ENCODE peak calls at places on chromosomes 7 and 10, in four cellular contexts. N is A549, B is GM12878, I is K562. M is an unnamed sample.

GRCh38 chr7:127760436-127761031 is 108.5 kb downstream of the SND1 start:
- DNase-seq in N (no peak), B (no peak), I (no peak), M (no peak)

GRCh38 chr10:28853195-28853594 is 175.9 kb downstream of the BAMBI start:
- DNase-seq in N (no peak), B (no peak), I (no peak), M (no peak)

GRCh38 chr10:34016541-34016940 is 682.1 kb upstream of the NRP1 start:
- DNase-seq in N (no peak), B (no peak), I (no peak), M (no peak)

GRCh38 chr10:24849051-24849450 is 103.4 kb downstream of the PRTFDC1 start:
- DNase-seq in N (no peak), B (no peak), I (no peak), M (no peak)

GRCh38 chr10:28676968-28677888 is at the start of gene BAMBI:
- DNase-seq in N (peak), B (no peak), I (peak), M (peak)

GRCh38 chr10:450463-450862 is 239.0 kb downstream of the DIP2C start:
- DNase-seq in N (no peak), B (no peak), I (no peak), M (no peak)

GRCh38 chr10:79070611-79071534 is 2.1 kb downstream of the ZMIZ1 start:
- DNase-seq in N (peak), B (no peak), I (no peak), M (peak)

GRCh38 chr10:53839437-53840039 is 961.5 kb downstream of the PCDH15 start:
- DNase-seq in N (no peak), B (no peak), I (no peak), M (peak)

GRCh38 chr10:121928528-121928884 is 675 bp upstream of the ATE1 start:
- DNase-seq in N (no peak), B (no peak), I (no peak), M (no peak)

GRCh38 chr10:124225468-124226270 is 132.3 kb upstream of the CHST15 start:
- DNase-seq in N (no peak), B (no peak), I (no peak), M (no peak)

GRCh38 chr10:3893904-3894563 is 109.0 kb upstream of the KLF6 start:
- DNase-seq in N (no peak), B (no peak), I (no peak), M (no peak)

GRCh38 chr10:119450606-119451304 is 91.8 kb downstream of the RGS10 start:
- DNase-seq in N (no peak), B (no peak), I (no peak), M (no peak)

GRCh38 chr7:73831656-73832579 is 1.1 kb downstream of the CLDN4 start:
- DNase-seq in N (no peak), B (no peak), I (no peak), M (peak)

GRCh38 chr10:29849434-29849833 is 210.0 kb downstream of the JCAD start:
- DNase-seq in N (no peak), B (no peak), I (no peak), M (no peak)

GRCh38 chr10:112565434-112566053 is 118.5 kb downstream of the VTI1A start:
- DNase-seq in N (peak), B (no peak), I (peak), M (peak)

GRCh38 chr10:110524864-110525242 is 27.1 kb downstream of the DUSP5 start:
- DNase-seq in N (no peak), B (no peak), I (no peak), M (no peak)

GRCh38 chr10:48896756-48897437 is 42.7 kb downstream of the LRRC18 start:
- DNase-seq in N (no peak), B (no peak), I (no peak), M (no peak)

GRCh38 chr10:103685880-103686669 is 169.3 kb downstream of the SH3PXD2A start:
- DNase-seq in N (peak), B (no peak), I (peak), M (peak)

GRCh38 chr10:126294451-126294850 is 93.8 kb downstream of the ADAM12 start:
- DNase-seq in N (no peak), B (no peak), I (no peak), M (no peak)

GRCh38 chr10:132722391-132722790 is 63.6 kb downstream of the NKX6-2 start:
- DNase-seq in N (no peak), B (no peak), I (no peak), M (no peak)

DNA sequence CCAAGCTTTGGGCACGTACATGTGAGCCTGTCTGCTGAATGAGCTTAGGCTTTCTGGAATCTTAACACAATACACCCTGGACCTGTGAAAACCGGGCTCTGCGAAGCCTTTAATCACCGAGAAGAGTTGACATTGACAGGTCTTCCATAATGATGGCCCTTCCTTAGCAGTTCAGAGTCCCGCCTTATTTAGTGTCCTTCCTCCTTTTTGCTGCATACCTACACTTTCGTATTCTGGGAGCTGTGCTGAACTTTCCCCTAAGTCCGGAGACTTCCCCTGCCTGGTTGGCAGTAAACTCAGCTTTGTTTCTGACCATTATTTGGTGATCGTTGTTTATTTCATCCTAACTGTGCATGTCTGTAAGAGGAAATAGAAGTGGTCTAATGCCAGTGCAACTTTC is 212.0 kb downstream of the CAMK1D start:
- DNase-seq in N (no peak), B (no peak), I (no peak), M (no peak)
- TF ChIP-seq CEBPB in N (no peak), B (no peak), I (no peak), M (no peak)

GRCh38 chr7:47584128-47584865 is 2.4 kb upstream of the TNS3 start:
- DNase-seq in N (no peak), B (no peak), I (no peak), M (no peak)

GRCh38 chr7:47586925-47587324 is 5.0 kb upstream of the TNS3 start:
- DNase-seq in N (no peak), B (no peak), I (no peak), M (no peak)

GRCh38 chr7:47587976-47588375 is 6.1 kb upstream of the TNS3 start:
- DNase-seq in N (no peak), B (no peak), I (no peak), M (no peak)

GRCh38 chr7:47588704-47589225 is 6.9 kb upstream of the TNS3 start:
- DNase-seq in N (no peak), B (no peak), I (no peak), M (no peak)

GRCh38 chr7:47587389-47587788 is 5.5 kb upstream of the TNS3 start:
- DNase-seq in N (no peak), B (no peak), I (no peak), M (no peak)
- TF ChIP-seq JUNB in N (no peak), B (no peak), I (no peak), M (no peak)

GRCh38 chr7:28231181-28231580 is 50.6 kb upstream of the JAZF1 start:
- DNase-seq in N (no peak), B (no peak), I (no peak), M (no peak)
- TF ChIP-seq CEBPB in N (no peak), B (no peak), I (no peak), M (no peak)

GRCh38 chr10:131706476-131706875 is 194.3 kb upstream of the PPP2R2D start:
- DNase-seq in N (no peak), B (no peak), I (no peak), M (no peak)
- TF ChIP-seq JUNB in N (no peak), B (no peak), I (no peak), M (no peak)